ENCODE peak calls at places on chromosome 2, in four cellular contexts. One of them, this sample, is unnamed.

GRCh38 chr2:222919841-222920609 is 59.2 kb downstream of the ACSL3 start:
- DNase-seq in left lung: no peak
- DNase-seq in uterus: no peak
- DNase-seq in lower lobe of right lung: no peak
- DNase-seq in this sample: no peak

GRCh38 chr2:115303-115702 is 69.0 kb upstream of the FAM110C start:
- DNase-seq in left lung: no peak
- DNase-seq in uterus: no peak
- DNase-seq in lower lobe of right lung: no peak
- DNase-seq in this sample: no peak

GRCh38 chr2:20578895-20579825 is 71.7 kb downstream of the HS1BP3 start:
- DNase-seq in left lung: peak
- DNase-seq in uterus: peak
- DNase-seq in lower lobe of right lung: peak
- DNase-seq in this sample: peak

GRCh38 chr2:37418956-37419355 is 74.5 kb downstream of the QPCT start:
- DNase-seq in left lung: no peak
- DNase-seq in uterus: no peak
- DNase-seq in lower lobe of right lung: no peak
- DNase-seq in this sample: no peak

GRCh38 chr2:12452211-12452610 is 264.5 kb upstream of the TRIB2 start:
- DNase-seq in left lung: no peak
- DNase-seq in uterus: no peak
- DNase-seq in lower lobe of right lung: no peak
- DNase-seq in this sample: no peak

GRCh38 chr2:8364668-8365067 is 317.2 kb upstream of the ID2 start:
- DNase-seq in left lung: no peak
- DNase-seq in uterus: no peak
- DNase-seq in lower lobe of right lung: no peak
- DNase-seq in this sample: no peak

GRCh38 chr2:44902178-44902577 is 39.3 kb upstream of the SIX3 start:
- DNase-seq in left lung: no peak
- DNase-seq in uterus: no peak
- DNase-seq in lower lobe of right lung: no peak
- DNase-seq in this sample: no peak

GRCh38 chr2:231189171-231189530 is 9.3 kb upstream of the ARMC9 start:
- DNase-seq in left lung: no peak
- DNase-seq in uterus: no peak
- DNase-seq in lower lobe of right lung: no peak
- DNase-seq in this sample: no peak

GRCh38 chr2:86048888-86049287 is 56.8 kb downstream of the POLR1A start:
- DNase-seq in left lung: no peak
- DNase-seq in uterus: peak
- DNase-seq in lower lobe of right lung: no peak
- DNase-seq in this sample: no peak

GRCh38 chr2:85889648-85890281 is 975 bp upstream of the ST3GAL5 start:
- DNase-seq in left lung: peak
- DNase-seq in uterus: peak
- DNase-seq in lower lobe of right lung: peak
- DNase-seq in this sample: no peak

GRCh38 chr2:85951351-85952067 is 62.7 kb upstream of the ST3GAL5 start:
- DNase-seq in left lung: no peak
- DNase-seq in uterus: no peak
- DNase-seq in lower lobe of right lung: no peak
- DNase-seq in this sample: no peak

GRCh38 chr2:58515827-58516574 is 274.9 kb upstream of the FANCL start:
- DNase-seq in left lung: no peak
- DNase-seq in uterus: no peak
- DNase-seq in lower lobe of right lung: no peak
- DNase-seq in this sample: no peak

GRCh38 chr2:112254466-112255240 is at the start of gene ZC3H8:
- DNase-seq in left lung: peak
- DNase-seq in uterus: peak
- DNase-seq in lower lobe of right lung: peak
- DNase-seq in this sample: peak

GRCh38 chr2:232376713-232377112 is 1.8 kb upstream of the ALPP start:
- DNase-seq in left lung: no peak
- DNase-seq in uterus: no peak
- DNase-seq in lower lobe of right lung: peak
- DNase-seq in this sample: no peak

GRCh38 chr2:122610948-122611609 is 855.6 kb downstream of the TSN start:
- DNase-seq in left lung: peak
- DNase-seq in uterus: no peak
- DNase-seq in lower lobe of right lung: no peak
- DNase-seq in this sample: no peak

GRCh38 chr2:219219781-219220532 is 1.2 kb upstream of the ABCB6 start:
- DNase-seq in left lung: no peak
- DNase-seq in uterus: no peak
- DNase-seq in lower lobe of right lung: no peak
- DNase-seq in this sample: no peak

GRCh38 chr2:98915751-98916358 is 20.2 kb downstream of the CRACDL start:
- DNase-seq in left lung: no peak
- DNase-seq in uterus: no peak
- DNase-seq in lower lobe of right lung: no peak
- DNase-seq in this sample: no peak

GRCh38 chr2:62407401-62407800 is 98.6 kb downstream of the TMEM17 start:
- DNase-seq in left lung: no peak
- DNase-seq in uterus: no peak
- DNase-seq in lower lobe of right lung: no peak
- DNase-seq in this sample: no peak
- TF ChIP-seq CTCF in left lung: no peak
- TF ChIP-seq CTCF in uterus: no peak
- TF ChIP-seq CTCF in lower lobe of right lung: no peak
- TF ChIP-seq CTCF in this sample: no peak

GRCh38 chr2:68018727-68019126 is 44.1 kb downstream of the C1D start:
- DNase-seq in left lung: no peak
- DNase-seq in uterus: no peak
- DNase-seq in lower lobe of right lung: no peak
- DNase-seq in this sample: no peak
- TF ChIP-seq CTCF in left lung: no peak
- TF ChIP-seq CTCF in uterus: no peak
- TF ChIP-seq CTCF in lower lobe of right lung: no peak
- TF ChIP-seq CTCF in this sample: no peak

DNA sequence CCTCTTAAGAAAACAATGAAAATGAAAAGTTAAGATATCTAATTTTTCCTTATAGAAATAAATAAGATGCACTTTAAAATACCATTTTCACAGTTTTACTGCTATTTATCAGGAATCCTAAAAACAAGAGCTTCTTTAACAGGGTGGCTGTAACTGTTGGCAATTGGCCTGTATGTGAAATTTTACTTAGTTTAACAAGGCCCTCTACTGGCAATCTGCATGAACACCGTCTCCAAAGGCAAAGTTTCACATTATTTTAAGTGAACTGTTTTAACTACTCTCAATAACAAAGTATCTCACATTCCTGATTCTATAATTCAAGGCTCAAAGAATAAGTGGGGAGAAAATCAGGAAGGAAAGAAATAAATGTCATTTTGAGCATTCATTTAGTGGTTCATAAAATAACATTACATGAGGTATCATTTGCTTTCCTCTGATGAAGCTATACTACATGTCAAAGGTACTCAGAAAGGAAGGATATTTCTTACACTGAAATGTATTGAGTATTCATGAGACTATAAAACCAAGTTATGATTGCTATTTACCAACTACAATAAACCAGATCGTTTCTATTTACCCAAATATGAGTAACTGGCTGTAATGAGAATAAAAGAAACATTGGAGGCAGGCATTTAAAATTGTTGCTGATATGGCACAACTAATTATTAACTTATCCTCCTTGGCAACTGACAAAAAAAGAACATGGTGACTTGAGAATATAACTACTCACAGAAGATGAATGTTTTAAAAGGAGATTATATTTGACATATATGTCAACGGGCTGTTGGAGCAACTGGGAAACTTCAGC is 7.0 kb downstream of the NCKAP5 start:
- DNase-seq in left lung: no peak
- DNase-seq in uterus: no peak
- DNase-seq in lower lobe of right lung: no peak
- DNase-seq in this sample: no peak
- TF ChIP-seq CTCF in left lung: peak
- TF ChIP-seq CTCF in uterus: peak
- TF ChIP-seq CTCF in lower lobe of right lung: peak
- TF ChIP-seq CTCF in this sample: peak

GRCh38 chr2:238304116-238304515 is 15.7 kb upstream of the PER2 start:
- DNase-seq in left lung: no peak
- DNase-seq in uterus: no peak
- DNase-seq in lower lobe of right lung: no peak
- DNase-seq in this sample: no peak

GRCh38 chr2:238305092-238305862 is 15.0 kb upstream of the TRAF3IP1 start:
- DNase-seq in left lung: no peak
- DNase-seq in uterus: no peak
- DNase-seq in lower lobe of right lung: no peak
- DNase-seq in this sample: no peak

GRCh38 chr2:238306680-238306998 is 13.7 kb upstream of the TRAF3IP1 start:
- DNase-seq in left lung: no peak
- DNase-seq in uterus: no peak
- DNase-seq in lower lobe of right lung: no peak
- DNase-seq in this sample: no peak

GRCh38 chr2:238305965-238306679 is 14.2 kb upstream of the TRAF3IP1 start:
- DNase-seq in left lung: no peak
- DNase-seq in uterus: no peak
- DNase-seq in lower lobe of right lung: no peak
- DNase-seq in this sample: no peak

DNA sequence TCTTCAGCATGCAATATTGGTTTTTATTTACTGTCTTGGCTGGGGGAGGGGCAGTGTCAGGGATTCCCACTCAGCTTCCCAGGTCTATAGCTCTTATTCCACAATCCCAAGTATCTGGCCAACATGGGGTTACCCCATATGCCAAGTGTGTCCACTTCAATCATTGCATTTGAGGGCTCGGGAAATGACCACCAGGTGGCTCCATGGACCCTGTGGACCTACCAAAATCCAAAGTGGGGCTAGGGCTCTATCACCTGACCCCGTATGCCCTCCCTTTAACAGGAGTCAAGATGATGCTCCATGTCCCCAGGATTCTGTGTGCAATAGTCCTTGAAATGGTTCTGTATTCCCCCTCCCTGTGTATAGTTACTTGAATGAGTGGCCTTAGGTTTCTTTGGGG is 12.1 kb upstream of the TRAF3IP1 start:
- DNase-seq in left lung: no peak
- DNase-seq in uterus: no peak
- DNase-seq in lower lobe of right lung: no peak
- DNase-seq in this sample: no peak
- TF ChIP-seq CTCF in left lung: no peak
- TF ChIP-seq CTCF in uterus: no peak
- TF ChIP-seq CTCF in lower lobe of right lung: no peak
- TF ChIP-seq CTCF in this sample: no peak

DNA sequence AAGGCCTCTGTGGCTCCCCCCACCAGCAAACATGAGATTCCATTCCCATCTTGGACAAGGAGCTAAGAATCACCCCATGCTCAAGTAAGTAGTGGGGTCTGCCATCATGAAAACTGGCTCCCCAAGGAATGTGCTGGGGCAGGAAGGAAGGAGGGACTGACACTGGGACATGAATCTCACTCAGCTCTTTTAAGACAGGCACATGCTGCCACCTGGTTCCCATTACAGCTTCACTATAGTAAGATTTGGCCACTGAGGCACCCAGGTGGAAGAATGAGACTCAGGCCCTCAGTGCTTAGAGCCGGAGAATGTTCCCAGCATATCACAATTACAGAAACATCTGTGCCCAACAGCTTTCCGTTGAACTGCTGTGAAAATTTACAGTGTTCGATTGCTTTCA is 38.7 kb downstream of the OSR1 start:
- DNase-seq in left lung: no peak
- DNase-seq in uterus: no peak
- DNase-seq in lower lobe of right lung: no peak
- DNase-seq in this sample: no peak
- TF ChIP-seq CTCF in left lung: no peak
- TF ChIP-seq CTCF in uterus: no peak
- TF ChIP-seq CTCF in lower lobe of right lung: no peak
- TF ChIP-seq CTCF in this sample: no peak

GRCh38 chr2:108446703-108447102 is 2.3 kb upstream of the GCC2 start:
- DNase-seq in left lung: no peak
- DNase-seq in uterus: no peak
- DNase-seq in lower lobe of right lung: no peak
- DNase-seq in this sample: no peak

GRCh38 chr2:108447947-108448677 is 894 bp upstream of the GCC2 start:
- DNase-seq in left lung: no peak
- DNase-seq in uterus: no peak
- DNase-seq in lower lobe of right lung: no peak
- DNase-seq in this sample: no peak

GRCh38 chr2:108441712-108442111 is 7.3 kb upstream of the GCC2 start:
- DNase-seq in left lung: no peak
- DNase-seq in uterus: no peak
- DNase-seq in lower lobe of right lung: no peak
- DNase-seq in this sample: no peak

GRCh38 chr2:108448678-108449409 is at the start of gene GCC2:
- DNase-seq in left lung: peak
- DNase-seq in uterus: peak
- DNase-seq in lower lobe of right lung: peak
- DNase-seq in this sample: peak

DNA sequence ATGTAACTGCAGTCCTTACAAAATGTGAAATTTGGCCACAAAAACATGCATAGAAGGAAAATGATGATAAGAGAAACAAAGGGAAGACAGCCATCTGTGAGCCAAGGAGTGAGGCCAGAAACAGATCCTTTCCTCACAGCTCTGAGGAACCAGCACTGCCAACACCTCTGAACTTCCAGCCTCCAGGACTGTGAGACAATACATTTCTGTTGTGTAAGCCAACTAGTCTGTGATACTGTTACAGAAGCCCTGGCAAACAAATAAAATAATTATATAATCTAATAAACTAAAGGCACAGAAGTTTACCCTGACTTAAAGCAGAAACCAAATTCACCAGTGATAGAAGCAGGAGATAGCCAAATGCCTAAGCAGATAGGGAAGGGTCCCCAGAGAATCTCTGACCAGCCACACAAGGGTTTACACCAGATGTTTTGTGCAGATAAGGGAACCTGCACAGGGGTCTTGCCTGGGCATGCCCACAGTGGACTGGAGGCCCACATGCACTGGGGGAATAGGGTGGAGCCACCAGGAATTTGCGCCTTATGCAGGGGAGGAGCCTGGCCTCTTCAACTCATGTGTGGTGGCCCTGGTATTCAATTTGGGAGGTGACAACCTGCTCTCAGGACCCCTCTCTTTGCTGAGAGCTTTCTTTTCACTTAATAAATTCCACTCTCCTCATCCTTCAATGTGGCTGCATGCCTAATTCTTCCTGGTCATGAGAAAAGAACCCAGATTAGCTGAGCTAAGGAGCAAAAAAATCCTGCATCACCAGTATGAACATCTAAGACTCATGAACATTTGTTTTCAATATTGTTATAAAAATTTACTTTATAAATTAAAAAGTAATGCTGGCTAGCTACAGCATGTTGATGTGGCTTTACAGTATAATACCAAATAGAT is 3.8 kb upstream of the GCC2 start:
- DNase-seq in left lung: no peak
- DNase-seq in uterus: no peak
- DNase-seq in lower lobe of right lung: no peak
- DNase-seq in this sample: no peak
- TF ChIP-seq CTCF in left lung: no peak
- TF ChIP-seq CTCF in uterus: no peak
- TF ChIP-seq CTCF in lower lobe of right lung: no peak
- TF ChIP-seq CTCF in this sample: no peak

GRCh38 chr2:56314809-56315208 is 131.0 kb downstream of the CCDC85A start:
- DNase-seq in left lung: no peak
- DNase-seq in uterus: no peak
- DNase-seq in lower lobe of right lung: no peak
- DNase-seq in this sample: no peak
- TF ChIP-seq CTCF in left lung: no peak
- TF ChIP-seq CTCF in uterus: no peak
- TF ChIP-seq CTCF in lower lobe of right lung: no peak
- TF ChIP-seq CTCF in this sample: no peak

This sample was measured in mesothelial cell of epicardium.